ENCODE peak calls at places on chromosomes 3 and 15, in five cellular contexts. M is HL-60, G is cardiac muscle cell, I is brain microvascular endothelial cell, D is spleen. H is an unnamed sample.

GRCh38 chr3:144444061-144444460 is 472.4 kb downstream of the DIPK2A start:
- DNase-seq in M (no peak), G (no peak), I (no peak), D (no peak), H (no peak)

GRCh38 chr15:65344214-65344908 is 33.4 kb downstream of the IGDCC3 start:
- DNase-seq in M (no peak), G (no peak), I (no peak), D (peak; percentile 34), H (no peak)

GRCh38 chr15:53811530-53811929 is 52.1 kb upstream of the WDR72 start:
- DNase-seq in M (no peak), G (peak; percentile 2), I (no peak), D (no peak), H (no peak)

GRCh38 chr3:179149239-179149887 is 1.2 kb downstream of the PIK3CA start:
- DNase-seq in M (no peak), G (peak; percentile 27), I (peak; percentile 17), D (no peak), H (no peak)

GRCh38 chr15:42157981-42158765 is 1.7 kb upstream of the PLA2G4F start:
- DNase-seq in M (no peak), G (peak; percentile 68), I (peak; percentile 68), D (no peak), H (no peak)

GRCh38 chr3:34683851-34684250 is 885.4 kb downstream of the PDCD6IP start:
- DNase-seq in M (no peak), G (peak; percentile 51), I (peak; percentile 50), D (no peak), H (no peak)

GRCh38 chr3:46848271-46849097 is 14.8 kb downstream of the MYL3 start:
- DNase-seq in M (no peak), G (peak; percentile 98), I (peak; percentile 69), D (peak; percentile 61), H (no peak)

GRCh38 chr3:17752441-17752840 is 10.0 kb upstream of the TBC1D5 start:
- DNase-seq in M (peak; percentile 73), G (no peak), I (no peak), D (no peak), H (no peak)

GRCh38 chr3:153372326-153372725 is 210.3 kb downstream of the RAP2B start:
- DNase-seq in M (peak; percentile 70), G (peak; percentile 81), I (peak; percentile 27), D (no peak), H (peak; percentile 26)

GRCh38 chr3:23019596-23020300 is 183.4 kb upstream of the UBE2E2 start:
- DNase-seq in M (no peak), G (peak; percentile 76), I (peak; percentile 36), D (no peak), H (no peak)

GRCh38 chr3:15637131-15637951 is 35.8 kb downstream of the BTD start:
- DNase-seq in M (no peak), G (no peak), I (no peak), D (no peak), H (no peak)

GRCh38 chr3:179260949-179261765 is 10.2 kb upstream of the KCNMB3 start:
- DNase-seq in M (peak; percentile 21), G (peak; percentile 81), I (peak; percentile 34), D (peak; percentile 95), H (no peak)

GRCh38 chr3:106332884-106333283 is 464.1 kb upstream of the CBLB start:
- DNase-seq in M (no peak), G (no peak), I (no peak), D (no peak), H (peak; percentile 26)

GRCh38 chr3:114597012-114597411 is 303.2 kb downstream of the TIGIT start:
- DNase-seq in M (no peak), G (peak; percentile 16), I (no peak), D (no peak), H (no peak)

GRCh38 chr3:108552267-108553159 is 36.7 kb downstream of the CIP2A start:
- DNase-seq in M (no peak), G (peak; percentile 74), I (peak; percentile 19), D (no peak), H (no peak)

GRCh38 chr3:108209579-108209978 is 12.6 kb downstream of the IFT57 start:
- DNase-seq in M (no peak), G (no peak), I (no peak), D (no peak), H (no peak)

GRCh38 chr15:90868261-90868689 is at the start of gene FURIN:
- DNase-seq in M (no peak), G (no peak), I (no peak), D (no peak), H (no peak)

GRCh38 chr15:86553116-86553515 is 473.4 kb downstream of the AGBL1 start:
- DNase-seq in M (no peak), G (no peak), I (no peak), D (no peak), H (no peak)

GRCh38 chr15:84962975-84963374 is 18.7 kb upstream of the PDE8A start:
- DNase-seq in M (no peak), G (no peak), I (no peak), D (no peak), H (no peak)

GRCh38 chr15:79078763-79079395 is 11.7 kb downstream of the RASGRF1 start:
- DNase-seq in M (no peak), G (no peak), I (no peak), D (no peak), H (no peak)

GRCh38 chr3:41693799-41694198 is 268.1 kb downstream of the ULK4 start:
- DNase-seq in M (no peak), G (no peak), I (no peak), D (no peak), H (no peak)

GRCh38 chr3:195030791-195031321 is 240.1 kb downstream of the XXYLT1 start:
- DNase-seq in M (no peak), G (peak; percentile 32), I (peak; percentile 31), D (no peak), H (peak; percentile 74)

GRCh38 chr15:69493406-69493805 is 40.8 kb downstream of the RPLP1 start:
- DNase-seq in M (no peak), G (no peak), I (no peak), D (no peak), H (no peak)

GRCh38 chr15:39344662-39345141 is 236.2 kb upstream of the THBS1 start:
- DNase-seq in M (no peak), G (no peak), I (no peak), D (no peak), H (no peak)

GRCh38 chr3:45545476-45545875 is 49.1 kb upstream of the LIMD1 start:
- DNase-seq in M (no peak), G (peak; percentile 10), I (peak; percentile 31), D (no peak), H (no peak)

GRCh38 chr15:63089260-63090043 is 32.2 kb upstream of the LACTB start:
- DNase-seq in M (no peak), G (peak; percentile 92), I (peak; percentile 86), D (no peak), H (no peak)

DNA sequence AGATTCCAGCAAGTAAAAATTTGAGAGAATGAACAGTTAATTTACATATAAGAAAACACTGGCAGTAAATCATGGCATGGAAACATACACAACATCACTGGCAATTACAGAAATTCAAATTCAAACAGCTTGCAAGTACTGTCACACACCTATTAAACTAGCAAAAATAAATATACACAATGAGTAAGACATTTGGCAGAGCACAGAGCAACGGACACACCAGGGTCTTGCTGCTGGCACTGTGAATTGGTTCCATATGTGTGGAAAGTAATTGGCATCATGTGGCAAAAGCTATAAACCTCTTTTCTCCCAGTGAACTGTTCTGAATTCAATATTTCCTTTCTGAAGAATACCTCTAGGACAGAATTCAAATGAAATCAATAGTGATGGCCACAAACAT is 78.3 kb downstream of the LRRK1 start:
- DNase-seq in M (no peak), G (no peak), I (no peak), D (no peak), H (no peak)
- H3K27ac ChIP-seq in M (no peak overlapping the region), G (no peak overlapping the region), I (no peak overlapping the region), D (no peak overlapping the region), H (no peak overlapping the region)

GRCh38 chr3:177208746-177209145 is 11.5 kb upstream of the TBL1XR1 start:
- DNase-seq in M (no peak), G (no peak), I (no peak), D (no peak), H (no peak)
- H3K27ac ChIP-seq in M (no peak overlapping the region), G (no peak overlapping the region), I (no peak overlapping the region), D (no peak overlapping the region), H (no peak overlapping the region)

GRCh38 chr3:36520241-36521006 is 140.1 kb downstream of the STAC start:
- DNase-seq in M (no peak), G (no peak), I (no peak), D (no peak), H (no peak)
- H3K27ac ChIP-seq in M (no peak overlapping the region), G (peak overlapping the region; percentile 85), I (no peak overlapping the region), D (no peak overlapping the region), H (no peak overlapping the region)

GRCh38 chr15:95458736-95459135 is 871.8 kb upstream of the NR2F2 start:
- DNase-seq in M (no peak), G (peak; percentile 35), I (no peak), D (no peak), H (no peak)

GRCh38 chr15:95469601-95470000 is 860.9 kb upstream of the NR2F2 start:
- DNase-seq in M (no peak), G (no peak), I (no peak), D (no peak), H (no peak)

GRCh38 chr15:95459288-95459687 is 871.2 kb upstream of the NR2F2 start:
- DNase-seq in M (no peak), G (peak; percentile 53), I (peak; percentile 21), D (no peak), H (no peak)

GRCh38 chr15:95468820-95469219 is 861.7 kb upstream of the NR2F2 start:
- DNase-seq in M (no peak), G (no peak), I (no peak), D (no peak), H (no peak)

DNA sequence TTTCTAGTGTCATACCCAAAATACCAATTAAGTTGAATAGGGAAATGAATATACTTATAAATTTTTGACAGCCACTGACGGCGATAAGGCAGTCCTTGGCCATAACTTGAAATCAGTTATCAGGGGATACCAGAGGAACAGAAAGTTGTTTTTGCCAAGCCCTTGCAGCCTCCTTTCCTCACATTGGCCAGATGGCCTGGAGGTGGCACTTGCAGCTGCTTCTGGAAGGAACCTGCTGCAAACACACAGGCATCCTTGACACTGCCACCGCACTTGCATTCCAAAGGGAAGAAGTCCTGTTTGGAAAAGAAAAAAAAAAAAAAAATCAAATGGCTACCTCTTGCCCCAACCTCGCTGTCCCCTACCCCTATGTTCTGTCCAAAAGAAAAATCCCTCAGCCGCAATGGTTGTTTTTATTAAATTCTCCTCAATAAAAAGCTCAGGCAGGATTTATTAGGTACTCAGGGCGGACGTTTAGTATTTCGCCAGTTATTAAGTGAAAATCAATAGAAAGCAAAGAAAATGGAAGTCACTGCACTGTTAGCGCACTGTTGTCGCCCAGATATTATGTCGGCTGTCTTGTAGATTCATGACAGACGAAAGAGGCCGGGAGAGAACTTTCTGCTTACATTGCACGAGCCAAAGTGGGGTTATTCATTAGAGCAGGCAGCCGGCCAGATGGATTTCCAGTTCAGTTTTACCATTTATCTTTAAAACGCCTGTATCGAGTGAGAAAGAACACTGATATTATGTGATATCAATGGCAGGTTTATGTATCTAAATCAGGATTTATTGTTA is 866.2 kb upstream of the NR2F2 start:
- DNase-seq in M (no peak), G (no peak), I (no peak), D (no peak), H (no peak)
- H3K27ac ChIP-seq in M (no peak overlapping the region), G (no peak overlapping the region), I (no peak overlapping the region), D (no peak overlapping the region), H (no peak overlapping the region)